ENCODE peak calls at places on chromosomes 11 and 22, in four cellular contexts. One of them, this sample, is unnamed.

GRCh38 chr11:1660025-1660867 is 30.7 kb downstream of the KRTAP5-5 start:
- DNase-seq in K562: no peak
- DNase-seq in GM12878: no peak
- DNase-seq in H1: no peak
- DNase-seq in this sample: no peak

GRCh38 chr11:3807856-3808845 is at the start of gene PGAP2:
- DNase-seq in K562: peak
- DNase-seq in GM12878: no peak
- DNase-seq in H1: peak
- DNase-seq in this sample: peak

GRCh38 chr22:23192133-23192532 is 11.8 kb downstream of the BCR start:
- DNase-seq in K562: no peak
- DNase-seq in GM12878: no peak
- DNase-seq in H1: no peak
- DNase-seq in this sample: no peak

GRCh38 chr22:40101417-40102101 is 76.2 kb upstream of the TNRC6B start:
- DNase-seq in K562: no peak
- DNase-seq in GM12878: no peak
- DNase-seq in H1: no peak
- DNase-seq in this sample: no peak

GRCh38 chr11:96277696-96278038 is 65.3 kb downstream of the MAML2 start:
- DNase-seq in K562: no peak
- DNase-seq in GM12878: no peak
- DNase-seq in H1: no peak
- DNase-seq in this sample: no peak

GRCh38 chr11:134047586-134047999 is 21.3 kb upstream of the JAM3 start:
- DNase-seq in K562: peak
- DNase-seq in GM12878: no peak
- DNase-seq in H1: no peak
- DNase-seq in this sample: no peak

GRCh38 chr22:20031732-20032406 is 11.0 kb downstream of the TANGO2 start:
- DNase-seq in K562: no peak
- DNase-seq in GM12878: no peak
- DNase-seq in H1: no peak
- DNase-seq in this sample: no peak

GRCh38 chr11:73034330-73034729 is 107.8 kb downstream of the FCHSD2 start:
- DNase-seq in K562: no peak
- DNase-seq in GM12878: no peak
- DNase-seq in H1: no peak
- DNase-seq in this sample: no peak

GRCh38 chr11:68418671-68419070 is 41.9 kb upstream of the PPP6R3 start:
- DNase-seq in K562: no peak
- DNase-seq in GM12878: no peak
- DNase-seq in H1: no peak
- DNase-seq in this sample: no peak

GRCh38 chr11:32400196-32400595 is 35.1 kb downstream of the WT1 start:
- DNase-seq in K562: no peak
- DNase-seq in GM12878: no peak
- DNase-seq in H1: peak
- DNase-seq in this sample: no peak

GRCh38 chr22:21861290-21861848 is 6.1 kb downstream of the MAPK1 start:
- DNase-seq in K562: peak
- DNase-seq in GM12878: no peak
- DNase-seq in H1: no peak
- DNase-seq in this sample: no peak

GRCh38 chr11:64571050-64571409 is 20.0 kb upstream of the SLC22A12 start:
- DNase-seq in K562: no peak
- DNase-seq in GM12878: no peak
- DNase-seq in H1: no peak
- DNase-seq in this sample: no peak

GRCh38 chr22:17475318-17476212 is 87.7 kb upstream of the SLC25A18 start:
- DNase-seq in K562: no peak
- DNase-seq in GM12878: no peak
- DNase-seq in H1: no peak
- DNase-seq in this sample: no peak

GRCh38 chr11:131916633-131917032 is 546.2 kb downstream of the NTM start:
- DNase-seq in K562: no peak
- DNase-seq in GM12878: no peak
- DNase-seq in H1: no peak
- DNase-seq in this sample: no peak

GRCh38 chr11:134543144-134544044 is 131.4 kb upstream of the B3GAT1 start:
- DNase-seq in K562: no peak
- DNase-seq in GM12878: no peak
- DNase-seq in H1: no peak
- DNase-seq in this sample: no peak

GRCh38 chr22:17633217-17633997 is 4.9 kb upstream of the ATP6V1E1 start:
- DNase-seq in K562: peak
- DNase-seq in GM12878: no peak
- DNase-seq in H1: no peak
- DNase-seq in this sample: peak

GRCh38 chr11:114679505-114679904 is 1.2 kb downstream of the NXPE2 start:
- DNase-seq in K562: no peak
- DNase-seq in GM12878: no peak
- DNase-seq in H1: no peak
- DNase-seq in this sample: no peak
- TF ChIP-seq EGR1 in K562: no peak
- TF ChIP-seq EGR1 in GM12878: no peak
- TF ChIP-seq EGR1 in H1: no peak
- TF ChIP-seq EGR1 in this sample: no peak

GRCh38 chr11:66013762-66014100 is 1.9 kb downstream of the CST6 start:
- DNase-seq in K562: no peak
- DNase-seq in GM12878: no peak
- DNase-seq in H1: no peak
- DNase-seq in this sample: no peak

GRCh38 chr11:66012946-66013761 is 1.3 kb downstream of the CST6 start:
- DNase-seq in K562: peak
- DNase-seq in GM12878: no peak
- DNase-seq in H1: no peak
- DNase-seq in this sample: no peak

GRCh38 chr11:66011785-66012303 is at the start of gene CST6:
- DNase-seq in K562: no peak
- DNase-seq in GM12878: no peak
- DNase-seq in H1: no peak
- DNase-seq in this sample: no peak

GRCh38 chr11:66012371-66012945 is 650 bp downstream of the CST6 start:
- DNase-seq in K562: no peak
- DNase-seq in GM12878: no peak
- DNase-seq in H1: no peak
- DNase-seq in this sample: no peak

DNA sequence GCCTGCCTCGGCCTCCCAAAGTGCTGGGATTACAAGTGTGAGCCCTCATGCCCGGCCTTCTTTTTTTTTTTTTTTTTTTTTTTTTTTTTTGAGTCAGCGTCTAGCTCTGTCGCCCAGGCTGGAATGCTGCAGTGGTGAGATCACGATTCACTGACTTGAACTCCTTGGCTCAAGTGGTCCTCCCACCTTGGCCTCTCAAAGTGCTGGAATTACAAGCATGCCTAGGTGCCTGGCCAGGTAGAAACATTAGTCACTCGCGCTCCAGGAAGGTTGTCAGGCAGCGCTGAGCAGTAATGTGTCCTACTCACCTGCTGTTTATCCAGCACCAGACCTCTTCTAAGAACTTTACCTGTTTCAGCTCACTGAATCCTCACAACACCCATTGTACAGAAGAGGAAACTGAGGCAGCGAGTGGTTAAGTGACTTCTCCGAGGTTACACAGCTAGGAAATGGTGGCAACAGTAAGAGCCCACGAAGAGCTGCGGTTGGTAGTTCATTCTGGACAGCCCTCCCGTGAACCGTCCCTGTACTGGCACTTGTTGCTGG is 496 bp upstream of the CST6 start:
- DNase-seq in K562: no peak
- DNase-seq in GM12878: no peak
- DNase-seq in H1: no peak
- DNase-seq in this sample: peak
- H2AFZ ChIP-seq in K562: no peak
- H2AFZ ChIP-seq in GM12878: no peak
- H2AFZ ChIP-seq in H1: peak
- H2AFZ ChIP-seq in this sample: no peak

DNA sequence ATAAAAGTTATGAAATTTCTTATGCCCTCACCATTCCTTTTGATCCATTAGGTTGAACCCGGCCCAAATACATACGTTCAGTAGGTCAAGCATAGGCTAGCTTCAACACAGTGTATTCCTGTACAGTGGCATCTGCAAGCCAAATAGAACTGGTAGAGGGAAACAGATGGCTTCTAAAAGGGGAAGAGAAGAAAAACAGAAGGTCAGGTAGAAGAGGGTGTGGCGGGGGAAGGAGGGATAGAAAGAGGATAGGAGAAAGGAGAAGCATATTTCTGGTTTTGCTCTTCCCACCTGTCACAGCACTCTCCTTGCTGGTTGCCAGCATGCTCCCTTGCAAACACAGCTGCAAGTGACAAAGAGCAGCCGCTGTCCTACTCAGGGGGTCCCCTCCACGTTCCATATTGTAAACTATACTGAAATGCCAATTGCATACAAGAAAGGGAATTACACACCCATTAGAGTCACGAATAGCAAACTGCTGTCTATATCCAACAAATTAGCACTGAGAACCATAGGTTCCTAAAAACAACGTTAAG is 71.9 kb downstream of the PHF21A start:
- DNase-seq in K562: no peak
- DNase-seq in GM12878: no peak
- DNase-seq in H1: no peak
- DNase-seq in this sample: no peak
- TF ChIP-seq EGR1 in K562: no peak
- TF ChIP-seq EGR1 in GM12878: no peak
- TF ChIP-seq EGR1 in H1: no peak
- TF ChIP-seq EGR1 in this sample: no peak

GRCh38 chr11:117816151-117816741 is 8.3 kb downstream of the FXYD2 start:
- DNase-seq in K562: no peak
- DNase-seq in GM12878: no peak
- DNase-seq in H1: peak
- DNase-seq in this sample: no peak
- H2AFZ ChIP-seq in K562: no peak
- H2AFZ ChIP-seq in GM12878: no peak
- H2AFZ ChIP-seq in H1: no peak
- H2AFZ ChIP-seq in this sample: peak

GRCh38 chr22:38710352-38710751 is 4.6 kb downstream of the GTPBP1 start:
- DNase-seq in K562: no peak
- DNase-seq in GM12878: no peak
- DNase-seq in H1: no peak
- DNase-seq in this sample: no peak

GRCh38 chr22:38707984-38708383 is 2.2 kb downstream of the GTPBP1 start:
- DNase-seq in K562: no peak
- DNase-seq in GM12878: no peak
- DNase-seq in H1: no peak
- DNase-seq in this sample: no peak

GRCh38 chr22:38710866-38711265 is 5.1 kb downstream of the GTPBP1 start:
- DNase-seq in K562: no peak
- DNase-seq in GM12878: no peak
- DNase-seq in H1: no peak
- DNase-seq in this sample: no peak

GRCh38 chr22:38707346-38707745 is 1.6 kb downstream of the GTPBP1 start:
- DNase-seq in K562: no peak
- DNase-seq in GM12878: no peak
- DNase-seq in H1: no peak
- DNase-seq in this sample: no peak

DNA sequence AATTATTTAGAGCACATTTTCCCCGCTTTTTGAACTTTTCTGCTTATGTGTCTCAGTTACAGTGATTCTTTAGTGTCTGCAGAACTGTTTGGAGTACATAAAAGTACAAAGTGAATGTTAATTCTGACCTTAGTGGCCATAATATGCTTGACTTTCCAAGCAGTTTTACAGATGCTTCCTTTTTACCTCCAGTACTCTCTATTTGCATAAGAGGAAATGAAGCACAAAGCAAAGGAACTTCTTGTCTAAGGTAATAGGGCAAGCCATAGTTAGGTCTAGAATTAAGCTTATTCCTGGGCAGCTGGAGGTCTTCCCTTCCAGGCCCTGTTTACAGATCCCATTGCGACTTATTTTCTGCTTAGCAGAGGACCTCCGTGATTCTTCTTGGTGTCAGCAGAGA is 3.6 kb downstream of the GTPBP1 start:
- DNase-seq in K562: no peak
- DNase-seq in GM12878: no peak
- DNase-seq in H1: no peak
- DNase-seq in this sample: no peak
- TF ChIP-seq EGR1 in K562: no peak
- TF ChIP-seq EGR1 in GM12878: no peak
- TF ChIP-seq EGR1 in H1: no peak
- TF ChIP-seq EGR1 in this sample: no peak

DNA sequence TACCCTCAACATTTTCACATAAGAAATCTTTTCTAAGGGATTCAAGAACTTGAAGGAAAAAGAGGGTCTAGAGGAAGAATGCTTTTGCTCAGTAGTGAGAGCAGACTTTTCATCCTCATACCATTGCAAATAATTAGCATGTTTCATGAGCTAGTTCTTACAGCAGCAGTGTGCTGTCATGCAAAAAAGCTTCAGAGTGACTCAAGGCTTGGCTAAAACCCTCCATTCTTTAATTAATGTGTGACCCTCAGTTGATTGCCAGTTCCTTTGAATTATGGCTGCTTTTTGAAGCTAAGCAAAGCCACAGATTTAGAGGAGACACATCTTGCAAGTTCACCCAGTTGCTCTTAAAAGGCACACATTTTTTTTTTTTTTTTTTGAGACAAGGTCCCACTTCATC is 36.6 kb upstream of the PCF11 start:
- DNase-seq in K562: no peak
- DNase-seq in GM12878: no peak
- DNase-seq in H1: no peak
- DNase-seq in this sample: no peak
- H2AFZ ChIP-seq in K562: no peak
- H2AFZ ChIP-seq in GM12878: no peak
- H2AFZ ChIP-seq in H1: no peak
- H2AFZ ChIP-seq in this sample: no peak

DNA sequence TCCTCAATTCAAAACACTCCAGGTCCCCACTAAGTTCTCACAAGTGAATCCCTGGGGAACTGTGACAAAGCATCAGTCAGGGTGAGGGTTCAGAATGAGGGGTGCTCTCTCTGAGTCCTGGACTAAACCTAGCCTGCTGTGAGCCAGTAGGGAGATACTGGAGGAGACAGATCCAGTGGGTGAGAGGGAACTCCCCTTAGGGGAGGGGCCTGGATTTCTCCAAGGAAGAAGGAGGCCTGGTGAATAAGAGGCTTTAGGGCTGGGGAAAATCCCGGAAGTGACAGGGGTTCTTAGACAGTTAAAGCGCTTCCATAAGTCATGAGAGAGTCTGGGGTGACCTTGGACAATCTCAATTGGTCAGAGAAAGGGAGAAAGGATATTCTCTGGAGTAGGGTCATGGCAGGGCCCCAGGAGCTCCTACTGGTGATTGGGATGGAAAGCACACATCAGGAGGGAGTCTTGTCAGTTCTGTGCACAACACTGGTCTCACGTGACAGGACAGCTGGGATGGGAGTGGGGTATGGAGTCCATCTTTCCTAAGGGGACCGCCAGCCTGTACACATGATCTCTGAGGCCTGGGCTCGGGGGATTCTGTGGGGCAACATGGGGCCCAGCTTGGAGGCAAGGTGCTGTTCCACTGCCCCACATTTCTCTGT is 1.5 kb downstream of the TBC1D10A start:
- DNase-seq in K562: peak
- DNase-seq in GM12878: no peak
- DNase-seq in H1: no peak
- DNase-seq in this sample: no peak
- TF ChIP-seq EGR1 in K562: no peak
- TF ChIP-seq EGR1 in GM12878: no peak
- TF ChIP-seq EGR1 in H1: no peak
- TF ChIP-seq EGR1 in this sample: no peak

GRCh38 chr11:46237248-46238077 is 40.0 kb upstream of the CREB3L1 start:
- DNase-seq in K562: peak
- DNase-seq in GM12878: no peak
- DNase-seq in H1: peak
- DNase-seq in this sample: peak
- H2AFZ ChIP-seq in K562: peak
- H2AFZ ChIP-seq in GM12878: no peak
- H2AFZ ChIP-seq in H1: peak
- H2AFZ ChIP-seq in this sample: peak

This sample was measured in HCT116.